ENCODE peak calls at places on chromosomes 3 and 15, in nine cellular contexts. M is RWPE2; L is OCI-LY7; S is CD4-positive, alpha-beta T cell; C is adrenal gland; E is cardiac muscle cell; H is kidney; J is PC-3; F is A673. O is an unnamed sample.

GRCh38 chr15:73367624-73368300 is 996 bp downstream of the HCN4 start:
- DNase-seq in J (no peak), F (no peak), E (no peak), S (no peak), L (no peak), C (no peak), H (no peak), M (no peak), O (no peak)

GRCh38 chr3:159803444-159803843 is 185.2 kb upstream of the IL12A start:
- DNase-seq in E (no peak), S (no peak), J (no peak), L (no peak), F (no peak), C (no peak), H (no peak), M (no peak), O (no peak)

GRCh38 chr15:62075595-62076279 is 9.0 kb downstream of the C2CD4A start:
- DNase-seq in C (no peak), L (no peak), E (peak; percentile 46), J (peak; percentile 85), F (no peak), M (peak; percentile 83), S (no peak), H (no peak), O (no peak)

GRCh38 chr3:187799942-187800637 is 54.8 kb upstream of the BCL6 start:
- DNase-seq in J (peak; percentile 49), M (no peak), H (no peak), F (no peak), E (no peak), S (no peak), C (no peak), L (no peak), O (no peak)

GRCh38 chr15:41992151-41992802 is 19.9 kb upstream of the EHD4 start:
- DNase-seq in J (no peak), L (no peak), F (no peak), C (no peak), S (no peak), H (no peak), M (peak; percentile 71), E (no peak), O (no peak)

GRCh38 chr15:50189630-50190029 is 7.6 kb downstream of the SLC27A2 start:
- DNase-seq in M (no peak), L (peak; percentile 14), S (no peak), H (no peak), C (no peak), J (no peak), E (no peak), F (no peak), O (no peak)

GRCh38 chr3:7874116-7874515 is 627.5 kb upstream of the LMCD1 start:
- DNase-seq in S (no peak), H (no peak), J (no peak), C (no peak), L (no peak), E (peak; percentile 40), F (peak; percentile 19), M (no peak), O (no peak)

GRCh38 chr15:52783929-52784798 is 6.0 kb downstream of the ONECUT1 start:
- DNase-seq in J (no peak), F (peak; percentile 63), S (no peak), C (no peak), M (no peak), L (no peak), E (peak; percentile 27), H (peak; percentile 65), O (no peak)

GRCh38 chr3:46193436-46193835 is 14.7 kb downstream of the CCR1 start:
- DNase-seq in J (peak; percentile 71), L (no peak), S (no peak), F (no peak), M (no peak), E (peak; percentile 43), C (no peak), H (no peak), O (no peak)

GRCh38 chr15:70569139-70569717 is 194.1 kb downstream of the UACA start:
- DNase-seq in M (no peak), E (peak; percentile 79), C (no peak), J (peak; percentile 54), L (no peak), S (no peak), F (peak; percentile 64), H (no peak), O (peak; percentile 38)

GRCh38 chr15:89332446-89332845 is 2.2 kb downstream of the POLG start:
- DNase-seq in L (peak; percentile 48), H (no peak), F (peak; percentile 59), J (peak; percentile 14), S (no peak), M (no peak), E (peak; percentile 37), C (no peak), O (no peak)

GRCh38 chr15:64623347-64624024 is 151.9 kb downstream of the RBPMS2 start:
- DNase-seq in H (no peak), F (peak; percentile 73), E (no peak), J (no peak), C (no peak), M (no peak), S (no peak), L (no peak), O (no peak)

GRCh38 chr15:43484455-43484854 is 8.5 kb downstream of the TP53BP1 start:
- DNase-seq in L (no peak), M (no peak), S (no peak), E (peak; percentile 29), C (peak; percentile 20), H (no peak), F (no peak), J (no peak), O (no peak)

GRCh38 chr3:177599331-177599730 is 402.0 kb upstream of the TBL1XR1 start:
- DNase-seq in E (no peak), J (no peak), H (no peak), F (no peak), M (no peak), S (no peak), L (no peak), C (no peak), O (no peak)
- H3K27ac ChIP-seq in E (no peak overlapping the region), J (no peak overlapping the region), H (no peak overlapping the region), F (no peak overlapping the region), M (peak overlapping the region; percentile 12), S (no peak overlapping the region), L (no peak overlapping the region), C (no peak overlapping the region), O (no peak overlapping the region)

GRCh38 chr15:39578851-39579486 is 1.9 kb upstream of the THBS1 start:
- DNase-seq in M (no peak), H (no peak), C (peak; percentile 7), E (peak; percentile 60), S (no peak), L (no peak), J (no peak), F (no peak), O (no peak)
- TF ChIP-seq CTCF in M (no peak), H (no peak), C (no peak), E (peak; percentile 25), S (no peak), L (no peak), J (no peak), F (no peak), O (peak; percentile 49)

GRCh38 chr15:25236861-25237155 is 202.0 kb downstream of the UBE3A start:
- DNase-seq in C (no peak), H (peak; percentile 9), M (peak; percentile 66), F (no peak), J (no peak), L (no peak), S (no peak), E (no peak), O (no peak)

GRCh38 chr15:25235391-25235790 is 203.4 kb downstream of the UBE3A start:
- DNase-seq in S (no peak), H (peak; percentile 50), C (no peak), M (peak; percentile 51), L (no peak), F (no peak), E (no peak), J (no peak), O (no peak)

GRCh38 chr15:25234831-25235230 is 204.0 kb downstream of the UBE3A start:
- DNase-seq in F (no peak), J (no peak), L (no peak), S (no peak), M (no peak), E (no peak), H (peak; percentile 39), C (no peak), O (no peak)

GRCh38 chr15:25236143-25236860 is 202.5 kb downstream of the UBE3A start:
- DNase-seq in M (peak; percentile 42), C (no peak), E (no peak), J (no peak), F (no peak), L (no peak), H (peak; percentile 16), S (no peak), O (no peak)

GRCh38 chr15:25233766-25234350 is 205.0 kb downstream of the UBE3A start:
- DNase-seq in L (no peak), E (no peak), S (no peak), C (no peak), J (no peak), H (peak; percentile 59), M (no peak), F (no peak), O (no peak)
- H3K9me3 ChIP-seq in L (no peaks in the 10 kb centered on the region), E (no peaks in the 10 kb centered on the region), S (no peaks in the 10 kb centered on the region), C (no peaks in the 10 kb centered on the region), J (peaks cover 4% of the 10 kb centered on the region), H (peaks cover 4% of the 10 kb centered on the region), M (peaks cover 45% of the 10 kb centered on the region), F (peaks cover 34% of the 10 kb centered on the region), O (peaks cover 100% of the 10 kb centered on the region)

GRCh38 chr15:92893200-92893599 is 6.9 kb upstream of the CHD2 start:
- DNase-seq in J (no peak), S (no peak), M (no peak), H (no peak), L (no peak), E (no peak), F (no peak), C (no peak), O (no peak)

GRCh38 chr15:92892201-92892555 is 7.9 kb upstream of the CHD2 start:
- DNase-seq in L (no peak), J (no peak), S (no peak), E (no peak), H (no peak), M (no peak), F (no peak), C (no peak), O (no peak)

GRCh38 chr15:92887869-92888268 is 12.3 kb upstream of the CHD2 start:
- DNase-seq in E (no peak), H (no peak), F (no peak), L (no peak), C (no peak), J (no peak), M (no peak), S (no peak), O (no peak)

GRCh38 chr15:92889390-92890113 is 10.6 kb upstream of the CHD2 start:
- DNase-seq in C (no peak), F (no peak), S (no peak), L (no peak), M (no peak), E (peak; percentile 19), J (no peak), H (no peak), O (no peak)

DNA sequence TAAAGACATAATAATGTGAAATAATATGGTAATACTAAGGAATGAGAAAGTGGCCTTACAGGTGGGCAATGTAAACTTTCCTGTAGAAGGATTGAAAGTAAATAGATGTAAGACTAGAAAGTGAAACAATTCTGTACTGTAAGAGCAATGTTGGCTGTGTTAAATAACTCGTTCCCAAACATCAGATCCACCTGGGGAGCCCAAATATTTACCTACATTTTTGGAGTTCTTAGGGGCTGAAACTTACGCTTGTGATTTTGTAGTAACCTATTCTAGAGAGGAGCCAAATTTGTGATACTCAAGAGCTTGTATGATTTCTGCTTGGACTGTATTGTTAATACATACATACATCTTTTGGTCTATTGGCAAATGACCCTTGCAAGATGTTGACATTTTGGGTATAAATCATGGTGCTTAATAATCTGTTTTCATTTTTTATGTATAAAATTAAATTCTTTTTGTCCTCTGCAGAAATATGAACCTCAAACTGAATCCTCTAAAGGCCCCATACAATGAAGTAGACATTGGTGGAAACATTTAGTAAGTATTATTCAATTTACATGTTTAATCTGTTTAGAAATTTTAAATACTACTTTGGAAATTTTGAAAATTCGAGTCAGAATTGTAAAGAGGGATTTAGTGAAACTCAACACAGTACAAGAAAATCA is 8.5 kb upstream of the CHD2 start:
- DNase-seq in S (no peak), J (no peak), F (no peak), H (no peak), E (no peak), L (no peak), C (no peak), M (no peak), O (no peak)
- H3K27ac ChIP-seq in S (no peak overlapping the region), J (no peak overlapping the region), F (no peak overlapping the region), H (no peak overlapping the region), E (peak overlapping the region; percentile 8), L (no peak overlapping the region), C (no peak overlapping the region), M (no peak overlapping the region), O (no peak overlapping the region)

O was measured in AG04450.